ENCODE peak calls at places on chromosome 9, in four cellular contexts. J is A549, X is bronchial epithelial cell, Z is colonic mucosa. U is an unnamed sample.
A peak's percentile ranks its signal among the peaks of the same experiment; 100 is the strongest.

GRCh38 chr9:36328798-36329411 is 70.7 kb upstream of the GNE start:
- DNase-seq in J (peak; percentile 82), X (peak; percentile 72), Z (peak; percentile 79), U (no peak)

GRCh38 chr9:36193049-36193448 is 2.3 kb downstream of the CLTA start:
- DNase-seq in J (no peak), X (no peak), Z (no peak), U (no peak)

GRCh38 chr9:82912639-82913038 is 150.3 kb downstream of the RASEF start:
- DNase-seq in J (no peak), X (peak; percentile 12), Z (no peak), U (no peak)

GRCh38 chr9:371349-371748 is 156.7 kb downstream of the DOCK8 start:
- DNase-seq in J (no peak), X (no peak), Z (no peak), U (no peak)

GRCh38 chr9:113620377-113621161 is 157.0 kb downstream of the RGS3 start:
- DNase-seq in J (peak; percentile 82), X (peak; percentile 84), Z (peak; percentile 63), U (peak; percentile 81)

GRCh38 chr9:35960029-35960655 is 2.2 kb upstream of the OR2S2 start:
- DNase-seq in J (no peak), X (no peak), Z (peak; percentile 75), U (no peak)

GRCh38 chr9:107710552-107710951 is 221.0 kb upstream of the KLF4 start:
- DNase-seq in J (no peak), X (peak; percentile 76), Z (no peak), U (no peak)

GRCh38 chr9:122028089-122028488 is 65.0 kb downstream of the TTLL11 start:
- DNase-seq in J (no peak), X (no peak), Z (no peak), U (no peak)

GRCh38 chr9:28774433-28775029 is 1201.2 kb upstream of the C9orf72 start:
- DNase-seq in J (peak; percentile 52), X (peak; percentile 56), Z (no peak), U (no peak)

GRCh38 chr9:109600142-109600541 is 102.0 kb upstream of the PTPN3 start:
- DNase-seq in J (no peak), X (peak; percentile 14), Z (no peak), U (no peak)

GRCh38 chr9:35907732-35908483 is 1.4 kb upstream of the SPAAR start:
- DNase-seq in J (peak; percentile 88), X (peak; percentile 87), Z (peak; percentile 83), U (peak; percentile 52)

GRCh38 chr9:121450241-121450640 is 49.4 kb downstream of the GGTA1 start:
- DNase-seq in J (no peak), X (no peak), Z (peak; percentile 25), U (no peak)

GRCh38 chr9:99231708-99232107 is 9.6 kb downstream of the SEC61B start:
- DNase-seq in J (peak; percentile 7), X (no peak), Z (no peak), U (peak; percentile 16)

GRCh38 chr9:137606005-137606601 is 617 bp downstream of the ARRDC1 start:
- DNase-seq in J (no peak), X (no peak), Z (peak; percentile 50), U (peak; percentile 40)

GRCh38 chr9:136618578-136619547 is 43.9 kb upstream of the EGFL7 start:
- DNase-seq in J (no peak), X (no peak), Z (peak; percentile 57), U (no peak)

GRCh38 chr9:5949103-5949699 is 58.5 kb downstream of the MLANA start:
- DNase-seq in J (peak; percentile 43), X (peak; percentile 60), Z (no peak), U (no peak)

GRCh38 chr9:35618325-35618727 is at the start of gene CD72:
- DNase-seq in J (no peak), X (no peak), Z (no peak), U (no peak)

DNA sequence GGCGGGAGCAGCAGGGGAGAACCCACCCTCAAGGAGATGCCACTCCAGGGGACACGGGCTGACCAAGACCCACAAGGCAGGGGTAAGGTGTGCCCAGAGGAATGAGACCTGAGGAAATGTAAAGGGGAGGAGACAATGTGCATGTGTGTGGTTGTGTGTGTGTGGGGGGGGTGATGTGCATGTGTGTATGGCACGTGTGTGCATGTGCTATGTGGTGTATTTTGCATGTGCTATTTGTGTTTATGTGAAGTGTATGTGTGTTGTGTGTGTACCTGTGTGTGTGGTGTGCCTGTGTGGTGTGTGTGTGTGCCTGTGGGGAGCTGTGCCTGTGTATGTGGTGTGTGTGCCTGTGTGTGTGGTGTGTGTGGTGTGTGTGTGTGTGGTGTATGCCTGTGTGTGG is 33.5 kb upstream of the FCN2 start:
- DNase-seq in J (no peak), X (no peak), Z (no peak), U (no peak)
- TF ChIP-seq CTCF in J (no peak), X (no peak), Z (no peak), U (no peak)

GRCh38 chr9:93035821-93036351 is 22.6 kb upstream of the SUSD3 start:
- DNase-seq in J (no peak), X (no peak), Z (no peak), U (no peak)
- TF ChIP-seq CTCF in J (no peak), X (no peak), Z (no peak), U (no peak)

GRCh38 chr9:4090491-4090890 is 209.4 kb downstream of the GLIS3 start:
- DNase-seq in J (peak; percentile 31), X (no peak), Z (no peak), U (no peak)
- TF ChIP-seq CTCF in J (no peak), X (peak; percentile 9), Z (no peak), U (no peak)

GRCh38 chr9:33165263-33166151 is 1.6 kb downstream of the B4GALT1 start:
- DNase-seq in J (peak; percentile 82), X (peak; percentile 66), Z (peak; percentile 83), U (no peak)

GRCh38 chr9:33167949-33168535 is 906 bp upstream of the B4GALT1 start:
- DNase-seq in J (no peak), X (no peak), Z (peak; percentile 38), U (no peak)

GRCh38 chr9:33168941-33169544 is 1.9 kb upstream of the B4GALT1 start:
- DNase-seq in J (no peak), X (no peak), Z (no peak), U (no peak)

GRCh38 chr9:33166263-33167083 is 663 bp downstream of the B4GALT1 start:
- DNase-seq in J (no peak), X (no peak), Z (peak; percentile 64), U (no peak)

DNA sequence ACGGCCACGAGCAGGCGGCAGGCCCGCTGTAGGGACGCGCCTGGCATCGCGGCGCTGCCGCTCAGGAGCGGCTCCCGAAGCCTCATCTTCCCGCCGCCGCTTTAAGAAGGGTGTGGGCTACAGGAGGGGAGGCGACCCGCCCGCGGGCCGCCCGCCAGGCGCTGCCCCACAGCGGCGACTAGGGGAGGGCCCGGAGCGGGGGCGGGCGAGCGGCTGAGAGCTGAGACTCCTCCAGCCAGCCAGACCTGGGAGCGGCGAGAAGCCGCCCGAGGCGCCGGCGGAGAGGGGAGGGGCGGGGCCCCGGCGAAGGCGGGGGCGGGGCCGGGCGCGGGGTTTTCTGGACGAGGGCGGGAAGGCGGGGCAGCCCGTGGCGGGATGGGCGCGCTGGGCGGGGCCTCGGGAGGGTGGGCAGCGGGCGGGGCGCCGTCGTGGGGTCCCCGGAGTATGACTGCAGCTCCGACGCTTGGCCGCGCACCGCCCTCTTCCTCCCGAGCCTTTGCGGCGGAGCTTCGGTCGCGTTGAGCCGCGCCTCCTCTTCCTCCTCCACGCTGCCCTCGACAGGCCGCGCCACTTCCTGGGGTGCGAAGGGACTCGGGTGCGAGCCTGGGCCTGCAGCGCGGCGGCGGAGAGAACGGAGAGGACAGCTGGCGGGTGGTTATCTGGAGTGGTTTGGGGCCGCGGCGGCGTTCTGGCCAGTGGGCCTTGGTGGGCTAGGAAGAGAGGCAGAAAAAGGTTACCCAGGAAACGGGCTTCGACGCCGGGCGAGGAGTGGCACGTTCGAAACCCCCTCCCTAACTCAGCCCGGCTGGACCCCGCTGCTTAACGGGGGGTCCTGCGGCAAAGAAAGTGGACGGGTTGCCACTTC is at the start of gene B4GALT1:
- DNase-seq in J (peak; percentile 86), X (peak; percentile 84), Z (peak; percentile 97), U (peak; percentile 92)
- TF ChIP-seq CTCF in J (no peak), X (no peak), Z (no peak), U (no peak)

GRCh38 chr9:93549636-93550035 is 26.7 kb upstream of the PHF2 start:
- DNase-seq in J (no peak), X (peak; percentile 47), Z (no peak), U (no peak)
- TF ChIP-seq CTCF in J (no peak), X (no peak), Z (no peak), U (no peak)

U was measured in Calu3.